ENCODE peak calls at places on chromosomes 5 and 9, in four cellular contexts. One of them, this sample, is unnamed.

GRCh38 chr5:10130881-10131280 is 118.8 kb downstream of the ATPSCKMT start:
- DNase-seq in choroid plexus epithelial cell: no peak
- DNase-seq in fibroblast of lung: no peak
- DNase-seq in heart right ventricle: no peak
- DNase-seq in this sample: no peak

GRCh38 chr9:468766-469496 is 254.3 kb downstream of the DOCK8 start:
- DNase-seq in choroid plexus epithelial cell: peak; percentile 15
- DNase-seq in fibroblast of lung: no peak
- DNase-seq in heart right ventricle: no peak
- DNase-seq in this sample: no peak

GRCh38 chr5:130978475-130978874 is 186.6 kb downstream of the HINT1 start:
- DNase-seq in choroid plexus epithelial cell: peak; percentile 44
- DNase-seq in fibroblast of lung: no peak
- DNase-seq in heart right ventricle: no peak
- DNase-seq in this sample: peak; percentile 59

GRCh38 chr5:149271195-149271716 is 403 bp upstream of the AFAP1L1 start:
- DNase-seq in choroid plexus epithelial cell: no peak
- DNase-seq in fibroblast of lung: no peak
- DNase-seq in heart right ventricle: no peak
- DNase-seq in this sample: peak; percentile 29

GRCh38 chr5:135041145-135041587 is 7.1 kb upstream of the PITX1 start:
- DNase-seq in choroid plexus epithelial cell: no peak
- DNase-seq in fibroblast of lung: no peak
- DNase-seq in heart right ventricle: no peak
- DNase-seq in this sample: no peak

GRCh38 chr5:61866930-61867329 is 439.1 kb upstream of the KIF2A start:
- DNase-seq in choroid plexus epithelial cell: peak; percentile 9
- DNase-seq in fibroblast of lung: peak; percentile 72
- DNase-seq in heart right ventricle: no peak
- DNase-seq in this sample: peak; percentile 95

GRCh38 chr5:150413176-150413901 is 629 bp upstream of the CD74 start:
- DNase-seq in choroid plexus epithelial cell: no peak
- DNase-seq in fibroblast of lung: no peak
- DNase-seq in heart right ventricle: no peak
- DNase-seq in this sample: no peak

GRCh38 chr5:42495908-42496307 is 72.7 kb downstream of the GHR start:
- DNase-seq in choroid plexus epithelial cell: peak; percentile 13
- DNase-seq in fibroblast of lung: peak; percentile 55
- DNase-seq in heart right ventricle: no peak
- DNase-seq in this sample: peak; percentile 70

GRCh38 chr5:38540348-38540747 is 16.1 kb downstream of the LIFR start:
- DNase-seq in choroid plexus epithelial cell: no peak
- DNase-seq in fibroblast of lung: no peak
- DNase-seq in heart right ventricle: peak; percentile 39
- DNase-seq in this sample: no peak

GRCh38 chr5:64766105-64766504 is 2.4 kb downstream of the SREK1IP1 start:
- DNase-seq in choroid plexus epithelial cell: no peak
- DNase-seq in fibroblast of lung: peak; percentile 30
- DNase-seq in heart right ventricle: no peak
- DNase-seq in this sample: peak; percentile 96

GRCh38 chr5:32446660-32447059 is 2.1 kb upstream of the ZFR start:
- DNase-seq in choroid plexus epithelial cell: no peak
- DNase-seq in fibroblast of lung: no peak
- DNase-seq in heart right ventricle: no peak
- DNase-seq in this sample: no peak

GRCh38 chr9:4020747-4021296 is 279.0 kb downstream of the GLIS3 start:
- DNase-seq in choroid plexus epithelial cell: no peak
- DNase-seq in fibroblast of lung: no peak
- DNase-seq in heart right ventricle: no peak
- DNase-seq in this sample: no peak

GRCh38 chr5:179668404-179668803 is 12.4 kb downstream of the CBY3 start:
- DNase-seq in choroid plexus epithelial cell: peak; percentile 80
- DNase-seq in fibroblast of lung: peak; percentile 52
- DNase-seq in heart right ventricle: no peak
- DNase-seq in this sample: peak; percentile 30

GRCh38 chr9:121075251-121076036 is 689 bp downstream of the CNTRL start:
- DNase-seq in choroid plexus epithelial cell: peak; percentile 20
- DNase-seq in fibroblast of lung: peak; percentile 12
- DNase-seq in heart right ventricle: no peak
- DNase-seq in this sample: no peak

GRCh38 chr5:116632890-116633289 is 58.3 kb upstream of the SEMA6A start:
- DNase-seq in choroid plexus epithelial cell: no peak
- DNase-seq in fibroblast of lung: no peak
- DNase-seq in heart right ventricle: no peak
- DNase-seq in this sample: no peak

GRCh38 chr9:75086443-75087278 is 1.3 kb downstream of the NMRK1 start:
- DNase-seq in choroid plexus epithelial cell: no peak
- DNase-seq in fibroblast of lung: peak; percentile 39
- DNase-seq in heart right ventricle: no peak
- DNase-seq in this sample: no peak

GRCh38 chr9:123643518-123643917 is 286.4 kb downstream of the DENND1A start:
- DNase-seq in choroid plexus epithelial cell: no peak
- DNase-seq in fibroblast of lung: no peak
- DNase-seq in heart right ventricle: no peak
- DNase-seq in this sample: no peak

GRCh38 chr5:143014017-143014651 is 244.0 kb downstream of the ARHGAP26 start:
- DNase-seq in choroid plexus epithelial cell: peak; percentile 32
- DNase-seq in fibroblast of lung: no peak
- DNase-seq in heart right ventricle: peak; percentile 39
- DNase-seq in this sample: no peak

GRCh38 chr5:107505763-107506534 is 164.8 kb downstream of the EFNA5 start:
- DNase-seq in choroid plexus epithelial cell: no peak
- DNase-seq in fibroblast of lung: no peak
- DNase-seq in heart right ventricle: no peak
- DNase-seq in this sample: no peak

GRCh38 chr9:88781500-88782391 is 209.5 kb upstream of the S1PR3 start:
- DNase-seq in choroid plexus epithelial cell: peak; percentile 97
- DNase-seq in fibroblast of lung: peak; percentile 94
- DNase-seq in heart right ventricle: peak; percentile 33
- DNase-seq in this sample: no peak

GRCh38 chr9:80501635-80502034 is 929.9 kb downstream of the TLE4 start:
- DNase-seq in choroid plexus epithelial cell: peak; percentile 71
- DNase-seq in fibroblast of lung: peak; percentile 44
- DNase-seq in heart right ventricle: no peak
- DNase-seq in this sample: peak; percentile 49

GRCh38 chr9:438961-439768 is 224.5 kb downstream of the DOCK8 start:
- DNase-seq in choroid plexus epithelial cell: peak; percentile 14
- DNase-seq in fibroblast of lung: no peak
- DNase-seq in heart right ventricle: peak; percentile 42
- DNase-seq in this sample: peak; percentile 73

GRCh38 chr5:153713913-153714312 is 223.4 kb downstream of the GRIA1 start:
- DNase-seq in choroid plexus epithelial cell: no peak
- DNase-seq in fibroblast of lung: no peak
- DNase-seq in heart right ventricle: no peak
- DNase-seq in this sample: no peak

GRCh38 chr5:161966544-161966943 is 101.0 kb upstream of the GABRG2 start:
- DNase-seq in choroid plexus epithelial cell: no peak
- DNase-seq in fibroblast of lung: no peak
- DNase-seq in heart right ventricle: no peak
- DNase-seq in this sample: no peak

GRCh38 chr5:11588803-11589202 is 315.4 kb downstream of the CTNND2 start:
- DNase-seq in choroid plexus epithelial cell: no peak
- DNase-seq in fibroblast of lung: no peak
- DNase-seq in heart right ventricle: peak; percentile 12
- DNase-seq in this sample: no peak
- H3K4me3 ChIP-seq in choroid plexus epithelial cell: no peak overlapping the region
- H3K4me3 ChIP-seq in fibroblast of lung: no peak overlapping the region
- H3K4me3 ChIP-seq in heart right ventricle: no peak overlapping the region
- H3K4me3 ChIP-seq in this sample: no peak overlapping the region

GRCh38 chr5:90741022-90741564 is 182.5 kb downstream of the ADGRV1 start:
- DNase-seq in choroid plexus epithelial cell: no peak
- DNase-seq in fibroblast of lung: no peak
- DNase-seq in heart right ventricle: no peak
- DNase-seq in this sample: no peak

GRCh38 chr5:90746119-90746518 is 187.5 kb downstream of the ADGRV1 start:
- DNase-seq in choroid plexus epithelial cell: no peak
- DNase-seq in fibroblast of lung: no peak
- DNase-seq in heart right ventricle: no peak
- DNase-seq in this sample: no peak

GRCh38 chr5:90739567-90739966 is 181.0 kb downstream of the ADGRV1 start:
- DNase-seq in choroid plexus epithelial cell: no peak
- DNase-seq in fibroblast of lung: no peak
- DNase-seq in heart right ventricle: no peak
- DNase-seq in this sample: no peak

GRCh38 chr5:90740244-90740799 is 181.7 kb downstream of the ADGRV1 start:
- DNase-seq in choroid plexus epithelial cell: no peak
- DNase-seq in fibroblast of lung: no peak
- DNase-seq in heart right ventricle: no peak
- DNase-seq in this sample: no peak
- H3K4me3 ChIP-seq in choroid plexus epithelial cell: no peak overlapping the region
- H3K4me3 ChIP-seq in fibroblast of lung: no peak overlapping the region
- H3K4me3 ChIP-seq in heart right ventricle: no peak overlapping the region
- H3K4me3 ChIP-seq in this sample: no peak overlapping the region

GRCh38 chr9:20551835-20552234 is 70.5 kb downstream of the MLLT3 start:
- DNase-seq in choroid plexus epithelial cell: no peak
- DNase-seq in fibroblast of lung: no peak
- DNase-seq in heart right ventricle: no peak
- DNase-seq in this sample: no peak

GRCh38 chr9:20553750-20554149 is 68.5 kb downstream of the MLLT3 start:
- DNase-seq in choroid plexus epithelial cell: no peak
- DNase-seq in fibroblast of lung: no peak
- DNase-seq in heart right ventricle: no peak
- DNase-seq in this sample: no peak

GRCh38 chr9:20551236-20551635 is 71.1 kb downstream of the MLLT3 start:
- DNase-seq in choroid plexus epithelial cell: no peak
- DNase-seq in fibroblast of lung: no peak
- DNase-seq in heart right ventricle: no peak
- DNase-seq in this sample: peak; percentile 58

GRCh38 chr9:20550326-20550725 is 72.0 kb downstream of the MLLT3 start:
- DNase-seq in choroid plexus epithelial cell: no peak
- DNase-seq in fibroblast of lung: no peak
- DNase-seq in heart right ventricle: no peak
- DNase-seq in this sample: no peak

GRCh38 chr9:20552874-20553624 is 69.2 kb downstream of the MLLT3 start:
- DNase-seq in choroid plexus epithelial cell: peak; percentile 41
- DNase-seq in fibroblast of lung: peak; percentile 46
- DNase-seq in heart right ventricle: no peak
- DNase-seq in this sample: no peak
- H3K4me3 ChIP-seq in choroid plexus epithelial cell: no peak overlapping the region
- H3K4me3 ChIP-seq in fibroblast of lung: no peak overlapping the region
- H3K4me3 ChIP-seq in heart right ventricle: no peak overlapping the region
- H3K4me3 ChIP-seq in this sample: no peak overlapping the region

DNA sequence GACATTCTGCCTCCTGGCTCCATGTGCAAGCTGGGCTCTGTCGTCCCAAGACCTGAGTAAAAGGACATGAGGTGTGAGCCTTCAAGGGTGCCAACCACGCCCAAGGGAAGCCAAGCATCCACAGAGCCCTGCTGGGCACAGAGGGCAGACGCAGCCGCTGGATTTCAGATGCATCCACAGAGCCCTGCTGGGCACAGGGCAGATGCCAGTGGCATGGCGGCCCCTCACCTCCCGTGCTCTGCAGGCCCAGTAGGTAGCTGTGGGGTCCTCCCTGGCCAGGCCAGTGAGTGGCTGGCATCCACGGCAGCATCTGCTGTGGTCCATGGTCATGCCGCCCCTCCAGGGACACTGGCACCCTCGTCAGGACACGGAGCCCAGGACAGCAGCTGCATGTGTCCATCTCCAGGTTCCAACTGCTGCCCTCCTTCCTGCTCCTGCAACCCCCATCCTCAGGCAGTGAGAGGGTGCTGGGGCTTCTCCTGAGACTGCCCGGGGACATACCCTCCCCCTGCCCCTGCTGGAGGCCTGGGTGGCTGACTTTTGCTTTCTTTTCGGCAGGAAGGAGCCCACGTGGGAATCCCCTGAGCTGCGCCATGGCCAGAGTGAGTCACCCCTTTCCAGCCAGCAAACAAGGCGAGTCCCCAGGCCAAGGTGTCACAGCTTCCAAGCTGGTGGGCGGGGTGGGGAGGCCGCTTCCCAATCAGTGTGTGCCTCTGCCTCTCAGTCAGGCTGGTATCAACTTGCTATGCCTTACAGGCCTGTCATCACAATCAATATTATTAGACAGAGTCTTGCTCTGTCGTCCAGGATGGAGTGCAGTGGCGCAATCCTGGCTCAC is 4.0 kb upstream of the TRAF2 start:
- DNase-seq in choroid plexus epithelial cell: peak; percentile 82
- DNase-seq in fibroblast of lung: peak; percentile 64
- DNase-seq in heart right ventricle: peak; percentile 42
- DNase-seq in this sample: peak; percentile 96
- H3K4me3 ChIP-seq in choroid plexus epithelial cell: peak overlapping the region; percentile 24
- H3K4me3 ChIP-seq in fibroblast of lung: peak overlapping the region; percentile 27
- H3K4me3 ChIP-seq in heart right ventricle: no peak overlapping the region
- H3K4me3 ChIP-seq in this sample: peak overlapping the region; percentile 33

GRCh38 chr5:96193946-96194345 is 232.3 kb upstream of the ELL2 start:
- DNase-seq in choroid plexus epithelial cell: no peak
- DNase-seq in fibroblast of lung: no peak
- DNase-seq in heart right ventricle: no peak
- DNase-seq in this sample: no peak
- H3K4me3 ChIP-seq in choroid plexus epithelial cell: no peak overlapping the region
- H3K4me3 ChIP-seq in fibroblast of lung: no peak overlapping the region
- H3K4me3 ChIP-seq in heart right ventricle: no peak overlapping the region
- H3K4me3 ChIP-seq in this sample: no peak overlapping the region

DNA sequence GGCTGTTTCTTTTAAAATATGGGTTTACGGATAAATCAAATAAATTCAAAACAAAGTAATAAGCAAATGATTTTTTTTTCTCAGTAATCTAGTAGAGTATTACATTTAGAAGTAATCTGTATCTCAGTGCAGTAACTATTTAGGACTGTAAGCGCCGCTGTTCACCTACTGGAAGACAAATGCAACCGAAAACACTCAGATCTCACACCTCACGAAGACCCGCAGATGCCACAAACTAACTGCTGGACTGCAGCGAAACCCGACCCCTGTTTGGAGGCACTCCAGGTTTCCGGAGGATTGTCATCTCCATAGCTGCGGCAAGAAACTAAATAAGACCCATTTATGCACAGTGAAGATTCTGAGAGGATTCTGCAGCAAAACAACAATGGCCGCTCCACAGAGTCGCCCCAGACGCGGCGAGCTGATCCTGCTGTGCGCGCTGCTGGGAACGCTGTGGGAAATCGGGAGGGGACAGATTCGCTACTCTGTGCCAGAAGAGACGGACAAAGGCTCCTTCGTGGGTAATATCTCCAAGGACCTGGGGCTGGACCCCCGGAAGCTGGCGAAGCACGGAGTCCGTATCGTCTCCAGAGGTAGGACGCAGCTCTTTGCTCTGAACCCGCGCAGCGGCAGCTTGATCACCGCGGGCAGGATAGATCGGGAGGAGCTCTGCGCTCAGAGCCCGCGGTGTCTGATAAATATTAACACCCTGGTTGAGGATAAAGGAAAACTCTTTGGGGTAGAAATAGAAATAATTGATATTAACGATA is at the start of gene PCDHGA8:
- DNase-seq in choroid plexus epithelial cell: peak; percentile 8
- DNase-seq in fibroblast of lung: peak; percentile 31
- DNase-seq in heart right ventricle: no peak
- DNase-seq in this sample: no peak
- H3K4me3 ChIP-seq in choroid plexus epithelial cell: no peak within 1 kb of the TSS
- H3K4me3 ChIP-seq in fibroblast of lung: peak within 1 kb of the TSS; percentile 16
- H3K4me3 ChIP-seq in heart right ventricle: no peak within 1 kb of the TSS
- H3K4me3 ChIP-seq in this sample: peak within 1 kb of the TSS; percentile 41

This sample was measured in mammary epithelial cell.